ENCODE peak calls at places on chromosomes 1 and 21, in four cellular contexts. I, M, F and R are unnamed samples.

GRCh38 chr1:117754061-117754969 is 148.5 kb downstream of the TENT5C start:
- DNase-seq in I (peak; percentile 58), M (peak; percentile 79), F (peak; percentile 13), R (peak; percentile 71)

GRCh38 chr1:234687011-234687410 is 77.0 kb upstream of the IRF2BP2 start:
- DNase-seq in I (no peak), F (no peak), M (no peak), R (no peak)

GRCh38 chr1:238642231-238642630 is 744.1 kb upstream of the CHRM3 start:
- DNase-seq in I (no peak), M (no peak), F (no peak), R (no peak)

GRCh38 chr1:85277027-85277625 is 694 bp upstream of the BCL10 start:
- DNase-seq in I (no peak), M (no peak), F (no peak), R (no peak)

GRCh38 chr1:74767490-74767889 is 34.5 kb downstream of the TYW3 start:
- DNase-seq in M (peak; percentile 39), I (peak; percentile 2), F (peak; percentile 29), R (no peak)

GRCh38 chr1:63487336-63488065 is 35.5 kb downstream of the ITGB3BP start:
- DNase-seq in M (no peak), F (no peak), I (no peak), R (no peak)

GRCh38 chr1:204683284-204684205 is 2.0 kb downstream of the LRRN2 start:
- DNase-seq in I (no peak), M (no peak), F (no peak), R (no peak)

GRCh38 chr21:46109251-46110221 is 11.6 kb downstream of the COL6A2 start:
- DNase-seq in M (no peak), F (no peak), I (no peak), R (no peak)

GRCh38 chr21:21045538-21045937 is 47.3 kb downstream of the NCAM2 start:
- DNase-seq in F (no peak), I (no peak), M (no peak), R (no peak)

GRCh38 chr1:11770011-11770410 is 8.0 kb downstream of the C1orf167 start:
- DNase-seq in F (no peak), I (no peak), M (no peak), R (no peak)

GRCh38 chr1:167631987-167632680 is 2.1 kb downstream of the RCSD1 start:
- DNase-seq in M (peak; percentile 53), I (no peak), F (no peak), R (no peak)

GRCh38 chr21:24197956-24198355 is 1409.3 kb downstream of the MRPL39 start:
- DNase-seq in F (no peak), I (no peak), M (no peak), R (no peak)

GRCh38 chr1:179805291-179806195 is 62.5 kb downstream of the FAM163A start:
- DNase-seq in I (no peak), M (no peak), F (no peak), R (no peak)

GRCh38 chr1:46134660-46135331 is 2.4 kb upstream of the PIK3R3 start:
- DNase-seq in I (no peak), F (no peak), M (no peak), R (peak; percentile 21)

GRCh38 chr1:44108241-44108640 is 10.4 kb upstream of the KLF17 start:
- DNase-seq in F (no peak), M (no peak), I (no peak), R (no peak)

GRCh38 chr1:224205438-224205840 is 22.4 kb downstream of the DEGS1 start:
- DNase-seq in M (peak; percentile 65), F (no peak), I (no peak), R (peak; percentile 89)

GRCh38 chr1:228393268-228393699 is 13.4 kb downstream of the TRIM11 start:
- DNase-seq in F (no peak), I (no peak), M (no peak), R (peak; percentile 75)

GRCh38 chr1:108962681-108963051 is 618 bp downstream of the CLCC1 start:
- DNase-seq in F (no peak), M (no peak), I (no peak), R (no peak)

GRCh38 chr1:36885537-36886441 is 148.5 kb downstream of the GRIK3 start:
- DNase-seq in M (no peak), F (no peak), I (no peak), R (no peak)

GRCh38 chr1:220487297-220487820 is 40.6 kb upstream of the MARK1 start:
- DNase-seq in I (no peak), M (no peak), F (no peak), R (peak; percentile 47)

GRCh38 chr1:36464605-36465393 is 615 bp upstream of the MRPS15 start:
- DNase-seq in I (no peak), F (no peak), M (no peak), R (no peak)

GRCh38 chr1:215957692-215958091 is 390.6 kb downstream of the KCTD3 start:
- DNase-seq in I (no peak), F (no peak), M (no peak), R (no peak)

DNA sequence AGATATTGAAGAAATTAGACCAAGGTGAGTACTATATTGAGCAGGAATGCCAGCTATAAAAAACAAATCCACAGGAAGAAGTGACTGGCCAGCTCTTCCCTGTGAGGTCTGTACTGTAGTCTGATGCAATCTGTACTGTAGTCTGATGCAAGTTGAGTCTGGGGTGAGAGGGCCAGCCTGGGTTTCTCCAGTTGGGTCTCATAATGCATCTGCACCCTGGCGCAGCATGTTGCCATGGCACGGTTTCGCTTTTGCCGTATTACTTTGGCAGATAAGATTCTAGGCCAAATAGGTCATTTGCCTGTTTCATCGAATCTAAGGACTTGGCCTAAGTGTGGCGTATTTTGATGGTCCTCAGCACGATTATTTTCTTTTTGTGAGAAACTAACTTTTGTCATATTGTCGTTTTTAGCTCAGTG is 24.4 kb upstream of the PGD start:
- DNase-seq in F (no peak), M (no peak), I (no peak), R (no peak)
- TF ChIP-seq JUN in F (no peak), M (no peak), I (no peak), R (no peak)

GRCh38 chr1:33032126-33032869 is 4.4 kb downstream of the AK2 start:
- DNase-seq in M (no peak), I (no peak), F (no peak), R (no peak)
- H3K4me1 ChIP-seq in M (peaks cover 7% of the 10 kb centered on the region), I (peaks cover 29% of the 10 kb centered on the region), F (no peaks in the 10 kb centered on the region), R (peaks cover 15% of the 10 kb centered on the region)

GRCh38 chr21:41631564-41632461 is 123.9 kb upstream of the TMPRSS2 start:
- DNase-seq in I (peak; percentile 39), M (no peak), F (no peak), R (no peak)

GRCh38 chr21:41634858-41635257 is 126.9 kb upstream of the TMPRSS2 start:
- DNase-seq in F (no peak), I (no peak), M (no peak), R (no peak)

GRCh38 chr21:41633627-41634026 is 125.7 kb upstream of the TMPRSS2 start:
- DNase-seq in M (no peak), F (no peak), I (no peak), R (no peak)

GRCh38 chr21:41634211-41634694 is 126.3 kb upstream of the TMPRSS2 start:
- DNase-seq in I (no peak), M (no peak), F (no peak), R (no peak)

DNA sequence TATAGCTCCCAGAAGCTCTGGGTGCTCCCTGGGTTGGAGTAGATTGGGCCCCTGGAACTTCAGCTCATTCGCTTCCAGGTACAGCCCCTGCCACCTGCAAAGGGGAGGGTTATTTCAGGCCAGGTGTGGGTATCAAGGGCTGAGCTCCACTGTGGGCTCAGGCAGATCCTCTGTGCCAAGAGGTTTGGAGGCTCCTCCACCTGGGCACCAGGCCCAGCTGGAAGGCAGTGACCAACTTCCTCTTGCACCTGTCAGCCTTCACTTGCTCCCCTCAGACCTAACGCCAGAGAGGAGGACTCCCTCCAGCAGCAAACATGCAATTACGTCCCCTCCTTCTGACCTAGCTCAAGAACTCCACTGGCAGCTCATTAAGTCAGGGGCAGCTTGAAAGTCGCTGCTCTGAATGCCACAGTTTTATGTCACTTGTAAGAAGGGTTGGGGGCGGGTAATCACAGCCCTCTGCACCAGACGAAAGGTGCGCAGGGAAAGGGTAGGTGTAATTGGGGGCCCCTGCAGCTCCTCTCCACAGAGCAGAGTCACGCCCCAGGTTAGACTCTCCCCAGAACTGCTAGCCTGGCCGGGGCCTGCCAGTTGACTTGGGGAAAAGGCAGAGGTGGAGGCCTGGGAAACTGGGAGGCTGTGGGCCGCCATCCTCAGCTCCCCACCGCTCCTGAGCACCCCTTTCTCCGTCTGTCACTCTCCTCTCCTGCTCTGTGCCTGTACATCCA is 125.0 kb upstream of the TMPRSS2 start:
- DNase-seq in F (no peak), I (no peak), M (no peak), R (no peak)
- TF ChIP-seq JUN in F (no peak), I (no peak), M (no peak), R (no peak)

GRCh38 chr1:1891349-1892078 is 627 bp upstream of the GNB1 start:
- DNase-seq in M (peak; percentile 98), F (no peak), I (peak; percentile 59), R (peak; percentile 65)

GRCh38 chr1:1889847-1890505 is 911 bp downstream of the GNB1 start:
- DNase-seq in M (peak; percentile 74), F (no peak), I (peak; percentile 46), R (peak; percentile 36)

GRCh38 chr1:1889090-1889750 is 1.7 kb downstream of the GNB1 start:
- DNase-seq in I (no peak), F (no peak), M (no peak), R (peak; percentile 23)

GRCh38 chr1:1892079-1892762 is 1.3 kb upstream of the GNB1 start:
- DNase-seq in F (no peak), M (no peak), I (no peak), R (no peak)

DNA sequence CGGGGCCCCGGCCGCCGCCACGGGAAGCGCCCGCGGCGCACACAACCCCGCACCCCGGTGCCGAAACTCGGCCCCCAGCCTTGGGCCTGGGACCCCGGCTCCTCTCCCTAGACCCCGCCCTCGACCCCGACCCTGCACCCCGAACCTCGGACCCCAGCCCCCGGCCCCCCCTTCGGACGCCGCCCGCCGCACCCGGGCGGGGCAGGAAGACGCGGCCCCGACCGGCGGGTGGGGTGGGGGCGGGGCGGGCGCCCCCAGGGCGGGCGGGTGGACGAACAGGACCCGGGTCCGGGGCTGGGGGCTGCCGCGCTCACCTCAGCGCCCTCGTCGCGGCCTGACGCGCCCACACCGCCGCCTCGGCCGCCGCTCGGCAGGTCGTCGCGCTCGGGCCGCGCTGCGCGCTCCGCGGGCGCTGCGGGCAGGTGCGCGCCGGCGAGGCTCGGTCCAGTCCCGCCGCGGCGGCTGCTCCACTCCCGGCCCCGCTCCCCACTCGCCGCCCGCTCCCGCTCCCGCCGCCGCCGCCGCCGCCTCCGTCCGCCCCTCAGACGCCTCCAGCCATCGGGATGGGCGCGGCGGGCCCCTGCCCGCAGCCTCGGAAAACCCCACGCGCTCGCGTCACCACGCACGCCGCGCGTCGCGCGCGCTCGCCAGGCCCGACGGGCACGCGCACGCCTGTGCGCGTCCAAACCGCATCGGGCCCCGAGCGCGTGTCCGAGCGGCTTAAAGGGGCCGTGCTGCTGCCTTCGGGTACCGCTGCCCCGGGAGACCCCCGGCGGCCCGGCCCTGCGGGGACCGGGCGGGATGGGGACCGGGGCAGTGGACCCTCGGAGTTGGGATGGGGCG is at the start of gene GNB1:
- DNase-seq in I (peak; percentile 77), M (peak; percentile 96), F (peak; percentile 53), R (peak; percentile 86)
- H3K4me1 ChIP-seq in I (peaks cover 38% of the 10 kb centered on the region), M (peaks cover 63% of the 10 kb centered on the region), F (peaks cover 22% of the 10 kb centered on the region), R (peaks cover 22% of the 10 kb centered on the region)